ENCODE peak calls at places on chromosomes 5 and 9, in eight cellular contexts. One of them, this sample, is unnamed.

GRCh38 chr5:177447066-177447610 is 524 bp downstream of the PRR7 start:
- DNase-seq in RCC 7860: peak; percentile 56
- DNase-seq in H9: peak; percentile 76
- DNase-seq in activated CD4-positive, alpha-beta T cell treated with anti-CD3 and anti-CD28 coated beads for 4 hours: peak; percentile 71
- DNase-seq in LoVo: peak; percentile 54
- DNase-seq in COR-L47: peak; percentile 91
- DNase-seq in EH: peak; percentile 56
- DNase-seq in naive thymus-derived CD8-positive, alpha-beta T cell: peak; percentile 77
- DNase-seq in this sample: peak; percentile 96

GRCh38 chr9:113011911-113012381 is at the start of gene ZNF883:
- DNase-seq in LoVo: no peak
- DNase-seq in naive thymus-derived CD8-positive, alpha-beta T cell: peak; percentile 13
- DNase-seq in H9: peak; percentile 82
- DNase-seq in activated CD4-positive, alpha-beta T cell treated with anti-CD3 and anti-CD28 coated beads for 4 hours: no peak
- DNase-seq in COR-L47: peak; percentile 63
- DNase-seq in EH: peak; percentile 33
- DNase-seq in RCC 7860: no peak
- DNase-seq in this sample: peak; percentile 85

GRCh38 chr5:50595199-50595598 is 71.2 kb upstream of the PARP8 start:
- DNase-seq in EH: peak; percentile 90
- DNase-seq in naive thymus-derived CD8-positive, alpha-beta T cell: no peak
- DNase-seq in LoVo: peak; percentile 65
- DNase-seq in H9: no peak
- DNase-seq in COR-L47: no peak
- DNase-seq in activated CD4-positive, alpha-beta T cell treated with anti-CD3 and anti-CD28 coated beads for 4 hours: no peak
- DNase-seq in RCC 7860: no peak
- DNase-seq in this sample: peak; percentile 36

GRCh38 chr5:178274826-178275537 is 42.4 kb upstream of the PHYKPL start:
- DNase-seq in EH: no peak
- DNase-seq in RCC 7860: no peak
- DNase-seq in activated CD4-positive, alpha-beta T cell treated with anti-CD3 and anti-CD28 coated beads for 4 hours: no peak
- DNase-seq in LoVo: no peak
- DNase-seq in H9: no peak
- DNase-seq in naive thymus-derived CD8-positive, alpha-beta T cell: no peak
- DNase-seq in COR-L47: no peak
- DNase-seq in this sample: no peak

GRCh38 chr9:134396825-134397224 is 70.6 kb downstream of the RXRA start:
- DNase-seq in LoVo: no peak
- DNase-seq in naive thymus-derived CD8-positive, alpha-beta T cell: peak; percentile 49
- DNase-seq in activated CD4-positive, alpha-beta T cell treated with anti-CD3 and anti-CD28 coated beads for 4 hours: peak; percentile 63
- DNase-seq in EH: peak; percentile 38
- DNase-seq in COR-L47: no peak
- DNase-seq in RCC 7860: no peak
- DNase-seq in H9: no peak
- DNase-seq in this sample: no peak

GRCh38 chr9:88652876-88653275 is 117.9 kb downstream of the NXNL2 start:
- DNase-seq in naive thymus-derived CD8-positive, alpha-beta T cell: no peak
- DNase-seq in H9: no peak
- DNase-seq in activated CD4-positive, alpha-beta T cell treated with anti-CD3 and anti-CD28 coated beads for 4 hours: no peak
- DNase-seq in RCC 7860: no peak
- DNase-seq in COR-L47: no peak
- DNase-seq in EH: peak; percentile 65
- DNase-seq in LoVo: no peak
- DNase-seq in this sample: no peak

GRCh38 chr9:71909887-71910601 is 949 bp downstream of the ABHD17B start:
- DNase-seq in naive thymus-derived CD8-positive, alpha-beta T cell: no peak
- DNase-seq in LoVo: peak; percentile 27
- DNase-seq in COR-L47: peak; percentile 40
- DNase-seq in activated CD4-positive, alpha-beta T cell treated with anti-CD3 and anti-CD28 coated beads for 4 hours: peak; percentile 26
- DNase-seq in RCC 7860: no peak
- DNase-seq in H9: peak; percentile 56
- DNase-seq in EH: peak; percentile 48
- DNase-seq in this sample: peak; percentile 57

GRCh38 chr9:100492952-100493351 is 20.0 kb downstream of the TMEFF1 start:
- DNase-seq in LoVo: no peak
- DNase-seq in activated CD4-positive, alpha-beta T cell treated with anti-CD3 and anti-CD28 coated beads for 4 hours: no peak
- DNase-seq in RCC 7860: no peak
- DNase-seq in naive thymus-derived CD8-positive, alpha-beta T cell: no peak
- DNase-seq in COR-L47: no peak
- DNase-seq in EH: peak; percentile 71
- DNase-seq in H9: no peak
- DNase-seq in this sample: no peak

GRCh38 chr9:89178162-89179120 is at the start of gene SHC3:
- DNase-seq in RCC 7860: no peak
- DNase-seq in EH: peak; percentile 34
- DNase-seq in LoVo: no peak
- DNase-seq in naive thymus-derived CD8-positive, alpha-beta T cell: no peak
- DNase-seq in H9: peak; percentile 74
- DNase-seq in activated CD4-positive, alpha-beta T cell treated with anti-CD3 and anti-CD28 coated beads for 4 hours: no peak
- DNase-seq in COR-L47: no peak
- DNase-seq in this sample: peak; percentile 73

GRCh38 chr9:130239741-130240241 is 25.8 kb upstream of the HMCN2 start:
- DNase-seq in LoVo: no peak
- DNase-seq in H9: no peak
- DNase-seq in naive thymus-derived CD8-positive, alpha-beta T cell: no peak
- DNase-seq in RCC 7860: peak; percentile 81
- DNase-seq in activated CD4-positive, alpha-beta T cell treated with anti-CD3 and anti-CD28 coated beads for 4 hours: peak; percentile 55
- DNase-seq in EH: peak; percentile 16
- DNase-seq in COR-L47: no peak
- DNase-seq in this sample: peak; percentile 86

GRCh38 chr5:170523129-170523497 is 19.3 kb downstream of the KCNIP1 start:
- DNase-seq in H9: no peak
- DNase-seq in RCC 7860: no peak
- DNase-seq in COR-L47: peak; percentile 88
- DNase-seq in naive thymus-derived CD8-positive, alpha-beta T cell: no peak
- DNase-seq in EH: no peak
- DNase-seq in LoVo: no peak
- DNase-seq in activated CD4-positive, alpha-beta T cell treated with anti-CD3 and anti-CD28 coated beads for 4 hours: no peak
- DNase-seq in this sample: no peak

GRCh38 chr5:54257366-54258118 is 52.8 kb downstream of the ARL15 start:
- DNase-seq in EH: peak; percentile 17
- DNase-seq in RCC 7860: no peak
- DNase-seq in naive thymus-derived CD8-positive, alpha-beta T cell: no peak
- DNase-seq in COR-L47: peak; percentile 12
- DNase-seq in activated CD4-positive, alpha-beta T cell treated with anti-CD3 and anti-CD28 coated beads for 4 hours: no peak
- DNase-seq in H9: no peak
- DNase-seq in LoVo: no peak
- DNase-seq in this sample: no peak

GRCh38 chr9:111483419-111483861 is 743 bp downstream of the ECPAS start:
- DNase-seq in activated CD4-positive, alpha-beta T cell treated with anti-CD3 and anti-CD28 coated beads for 4 hours: peak; percentile 56
- DNase-seq in RCC 7860: no peak
- DNase-seq in naive thymus-derived CD8-positive, alpha-beta T cell: peak; percentile 32
- DNase-seq in LoVo: peak; percentile 40
- DNase-seq in COR-L47: peak; percentile 54
- DNase-seq in EH: peak; percentile 51
- DNase-seq in H9: no peak
- DNase-seq in this sample: peak; percentile 95

GRCh38 chr9:132679946-132680620 is 9.8 kb downstream of the GTF3C4 start:
- DNase-seq in EH: no peak
- DNase-seq in activated CD4-positive, alpha-beta T cell treated with anti-CD3 and anti-CD28 coated beads for 4 hours: no peak
- DNase-seq in RCC 7860: no peak
- DNase-seq in LoVo: no peak
- DNase-seq in naive thymus-derived CD8-positive, alpha-beta T cell: no peak
- DNase-seq in H9: no peak
- DNase-seq in COR-L47: no peak
- DNase-seq in this sample: no peak

GRCh38 chr5:164094321-164094720 is 588.9 kb downstream of the MAT2B start:
- DNase-seq in RCC 7860: no peak
- DNase-seq in COR-L47: no peak
- DNase-seq in LoVo: no peak
- DNase-seq in activated CD4-positive, alpha-beta T cell treated with anti-CD3 and anti-CD28 coated beads for 4 hours: no peak
- DNase-seq in naive thymus-derived CD8-positive, alpha-beta T cell: no peak
- DNase-seq in H9: no peak
- DNase-seq in EH: no peak
- DNase-seq in this sample: no peak

GRCh38 chr5:36298546-36298945 is 3.2 kb downstream of the RANBP3L start:
- DNase-seq in EH: peak; percentile 37
- DNase-seq in H9: no peak
- DNase-seq in naive thymus-derived CD8-positive, alpha-beta T cell: no peak
- DNase-seq in COR-L47: no peak
- DNase-seq in activated CD4-positive, alpha-beta T cell treated with anti-CD3 and anti-CD28 coated beads for 4 hours: no peak
- DNase-seq in RCC 7860: no peak
- DNase-seq in LoVo: no peak
- DNase-seq in this sample: no peak

GRCh38 chr9:2469681-2470141 is 151.9 kb upstream of the VLDLR start:
- DNase-seq in naive thymus-derived CD8-positive, alpha-beta T cell: no peak
- DNase-seq in H9: peak; percentile 46
- DNase-seq in activated CD4-positive, alpha-beta T cell treated with anti-CD3 and anti-CD28 coated beads for 4 hours: no peak
- DNase-seq in EH: peak; percentile 52
- DNase-seq in RCC 7860: peak; percentile 41
- DNase-seq in LoVo: no peak
- DNase-seq in COR-L47: peak; percentile 25
- DNase-seq in this sample: no peak

GRCh38 chr9:15243086-15243485 is 63.9 kb downstream of the TTC39B start:
- DNase-seq in LoVo: no peak
- DNase-seq in RCC 7860: no peak
- DNase-seq in H9: no peak
- DNase-seq in activated CD4-positive, alpha-beta T cell treated with anti-CD3 and anti-CD28 coated beads for 4 hours: no peak
- DNase-seq in naive thymus-derived CD8-positive, alpha-beta T cell: no peak
- DNase-seq in COR-L47: no peak
- DNase-seq in EH: peak; percentile 62
- DNase-seq in this sample: peak; percentile 62

GRCh38 chr5:26470439-26470838 is 567.9 kb downstream of the CDH9 start:
- DNase-seq in LoVo: no peak
- DNase-seq in RCC 7860: no peak
- DNase-seq in COR-L47: no peak
- DNase-seq in EH: no peak
- DNase-seq in naive thymus-derived CD8-positive, alpha-beta T cell: no peak
- DNase-seq in H9: no peak
- DNase-seq in activated CD4-positive, alpha-beta T cell treated with anti-CD3 and anti-CD28 coated beads for 4 hours: no peak
- DNase-seq in this sample: no peak

GRCh38 chr9:18366184-18366583 is 107.8 kb upstream of the ADAMTSL1 start:
- DNase-seq in COR-L47: no peak
- DNase-seq in RCC 7860: no peak
- DNase-seq in naive thymus-derived CD8-positive, alpha-beta T cell: no peak
- DNase-seq in LoVo: no peak
- DNase-seq in H9: no peak
- DNase-seq in activated CD4-positive, alpha-beta T cell treated with anti-CD3 and anti-CD28 coated beads for 4 hours: no peak
- DNase-seq in EH: no peak
- DNase-seq in this sample: no peak

GRCh38 chr5:64947801-64948200 is 179.1 kb downstream of the CWC27 start:
- DNase-seq in activated CD4-positive, alpha-beta T cell treated with anti-CD3 and anti-CD28 coated beads for 4 hours: no peak
- DNase-seq in RCC 7860: no peak
- DNase-seq in H9: no peak
- DNase-seq in LoVo: no peak
- DNase-seq in EH: no peak
- DNase-seq in naive thymus-derived CD8-positive, alpha-beta T cell: no peak
- DNase-seq in COR-L47: no peak
- DNase-seq in this sample: no peak

GRCh38 chr5:39495294-39495693 is 70.5 kb upstream of the DAB2 start:
- DNase-seq in RCC 7860: no peak
- DNase-seq in activated CD4-positive, alpha-beta T cell treated with anti-CD3 and anti-CD28 coated beads for 4 hours: no peak
- DNase-seq in COR-L47: no peak
- DNase-seq in H9: no peak
- DNase-seq in EH: no peak
- DNase-seq in LoVo: no peak
- DNase-seq in naive thymus-derived CD8-positive, alpha-beta T cell: no peak
- DNase-seq in this sample: no peak

GRCh38 chr9:72592501-72593403 is 71.3 kb downstream of the TMC1 start:
- DNase-seq in activated CD4-positive, alpha-beta T cell treated with anti-CD3 and anti-CD28 coated beads for 4 hours: peak; percentile 30
- DNase-seq in H9: peak; percentile 41
- DNase-seq in EH: peak; percentile 73
- DNase-seq in LoVo: peak; percentile 80
- DNase-seq in RCC 7860: peak; percentile 57
- DNase-seq in COR-L47: peak; percentile 32
- DNase-seq in naive thymus-derived CD8-positive, alpha-beta T cell: no peak
- DNase-seq in this sample: no peak

GRCh38 chr5:171840701-171841522 is 55.3 kb downstream of the SMIM23 start:
- DNase-seq in LoVo: no peak
- DNase-seq in EH: no peak
- DNase-seq in H9: no peak
- DNase-seq in COR-L47: no peak
- DNase-seq in activated CD4-positive, alpha-beta T cell treated with anti-CD3 and anti-CD28 coated beads for 4 hours: no peak
- DNase-seq in RCC 7860: no peak
- DNase-seq in naive thymus-derived CD8-positive, alpha-beta T cell: no peak
- DNase-seq in this sample: no peak

GRCh38 chr5:92969781-92970237 is 611.2 kb downstream of the NR2F1-AS1 start:
- DNase-seq in H9: no peak
- DNase-seq in LoVo: no peak
- DNase-seq in EH: peak; percentile 12
- DNase-seq in RCC 7860: no peak
- DNase-seq in naive thymus-derived CD8-positive, alpha-beta T cell: no peak
- DNase-seq in COR-L47: no peak
- DNase-seq in activated CD4-positive, alpha-beta T cell treated with anti-CD3 and anti-CD28 coated beads for 4 hours: no peak
- DNase-seq in this sample: no peak

This sample was measured in osteoblast.